ENCODE peak calls at places on chromosomes 7 and 10, in seven cellular contexts. H is stomach, A is upper lobe of left lung, E is ovary, M is A549, D is sigmoid colon, C is HepG2. Y is an unnamed sample. For H3K4me1, the result is how much of the 10 kb centered on the place peaks cover.

GRCh38 chr10:86027346-86027745 is 339.2 kb downstream of the GRID1 start:
- DNase-seq in A (no peak), D (no peak), E (no peak), C (no peak), M (no peak), H (no peak), Y (no peak)

GRCh38 chr7:5596046-5596895 is 172.6 kb upstream of the TNRC18 start:
- DNase-seq in D (peak), C (no peak), H (peak), E (peak), M (peak), A (peak), Y (peak)

GRCh38 chr7:44537442-44537841 is 3.7 kb downstream of the NPC1L1 start:
- DNase-seq in D (no peak), E (no peak), A (no peak), C (no peak), M (no peak), H (no peak), Y (no peak)

GRCh38 chr10:17847586-17848296 is 38.6 kb downstream of the MRC1 start:
- DNase-seq in C (no peak), E (no peak), A (peak), M (no peak), D (no peak), H (no peak), Y (no peak)

GRCh38 chr7:23093111-23093510 is 12.5 kb upstream of the KLHL7 start:
- DNase-seq in M (no peak), D (no peak), E (no peak), A (no peak), C (no peak), H (no peak), Y (no peak)

GRCh38 chr7:129530881-129531391 is 28.6 kb downstream of the SMKR1 start:
- DNase-seq in E (no peak), H (no peak), A (no peak), M (peak), C (peak), D (no peak), Y (no peak)

GRCh38 chr7:88929719-88930118 is 134.2 kb upstream of the TEX47 start:
- DNase-seq in E (no peak), M (no peak), C (no peak), D (no peak), H (no peak), A (no peak), Y (no peak)

GRCh38 chr7:55026867-55027490 is 8.2 kb downstream of the EGFR start:
- DNase-seq in D (no peak), A (peak), H (no peak), E (no peak), M (no peak), C (no peak), Y (no peak)

GRCh38 chr10:7944537-7944936 is 110.0 kb upstream of the GATA3 start:
- DNase-seq in C (no peak), M (no peak), A (no peak), E (no peak), D (no peak), H (no peak), Y (no peak)

GRCh38 chr10:12193193-12193592 is 2.5 kb downstream of the NUDT5 start:
- DNase-seq in C (no peak), A (no peak), E (no peak), M (no peak), D (no peak), H (no peak), Y (no peak)

GRCh38 chr10:74008212-74008731 is 10.4 kb downstream of the VCL start:
- DNase-seq in A (no peak), M (no peak), D (no peak), C (no peak), E (no peak), H (no peak), Y (no peak)

GRCh38 chr10:8183241-8183704 is 128.8 kb downstream of the GATA3 start:
- DNase-seq in D (no peak), H (no peak), E (no peak), C (no peak), A (no peak), M (no peak), Y (no peak)

GRCh38 chr7:25481891-25482290 is 253.6 kb upstream of the NPVF start:
- DNase-seq in A (no peak), C (no peak), H (no peak), E (no peak), M (no peak), D (no peak), Y (no peak)

GRCh38 chr10:72935358-72935757 is 19.2 kb downstream of the PLA2G12B start:
- DNase-seq in M (no peak), D (no peak), C (no peak), E (no peak), H (no peak), A (no peak), Y (no peak)

GRCh38 chr10:32376027-32376426 is 29.1 kb upstream of the EPC1 start:
- DNase-seq in H (no peak), E (no peak), A (no peak), M (no peak), C (no peak), D (no peak), Y (no peak)
- H3K4me1 ChIP-seq in H (under half), E (under half), A (under half), M (half or more), C (under half), D (under half), Y (under half)

DNA sequence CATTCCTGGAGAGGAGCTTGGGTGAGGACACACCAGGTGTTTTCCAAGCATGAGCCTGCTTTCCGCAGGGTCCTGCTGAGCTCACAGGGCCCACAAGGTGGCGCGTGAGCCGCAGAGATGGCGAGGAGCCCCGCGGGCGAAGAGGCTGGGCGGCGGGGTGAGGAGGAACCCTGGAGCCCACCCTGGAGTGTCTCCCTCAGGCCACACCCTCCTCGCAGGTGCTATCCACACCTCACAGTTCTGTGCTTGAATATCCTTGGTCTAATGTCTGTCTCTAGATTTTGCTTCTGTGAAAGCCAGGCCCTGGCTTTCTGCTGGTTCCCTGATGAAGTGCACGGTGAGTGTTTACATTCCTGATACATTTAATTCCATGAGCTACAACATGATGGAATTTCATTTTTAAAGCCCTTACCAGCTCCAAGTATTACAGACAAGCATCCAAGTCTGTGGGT is 433.6 kb downstream of the ACTR3B start:
- DNase-seq in H (no peak), A (peak), M (peak), D (peak), C (peak), E (no peak), Y (no peak)
- TF ChIP-seq CTCF in H (peak), A (peak), M (peak), D (peak), C (peak), E (no peak), Y (peak)

GRCh38 chr10:63630085-63630927 is 109.1 kb downstream of the REEP3 start:
- DNase-seq in A (peak), C (peak), H (peak), E (peak), M (peak), D (peak), Y (peak)
- TF ChIP-seq EP300 in A (peak), C (no peak), H (peak), E (no peak), M (peak), D (peak), Y (no peak)

DNA sequence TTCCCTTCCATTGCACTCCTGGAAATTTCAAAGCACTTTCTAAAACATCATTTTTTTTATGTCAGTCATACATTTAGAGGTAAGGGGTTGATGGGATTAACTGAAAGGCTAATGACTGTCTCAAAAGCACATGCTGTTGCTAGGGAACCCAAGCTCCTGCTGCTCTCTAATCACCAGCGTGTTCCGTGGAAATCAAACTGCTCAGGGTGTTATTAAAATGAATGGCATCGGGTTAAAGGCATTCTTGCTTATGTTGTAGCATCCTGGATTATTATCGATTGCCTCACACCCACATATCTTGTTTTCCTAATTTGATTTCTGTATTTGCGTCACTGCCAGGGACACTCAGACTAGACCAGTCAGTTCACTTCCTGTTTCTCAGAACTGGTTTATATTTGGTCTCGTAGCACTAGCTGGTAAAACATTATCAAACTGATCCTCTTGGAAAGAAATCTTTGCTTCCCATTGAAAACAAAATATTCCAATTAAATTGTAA is 216.5 kb upstream of the MKLN1 start:
- DNase-seq in A (peak), C (no peak), H (no peak), D (no peak), E (no peak), M (peak), Y (peak)
- H3K4me1 ChIP-seq in A (under half), C (under half), H (under half), D (under half), E (under half), M (under half), Y (under half)

GRCh38 chr7:154744861-154745258 is 258.1 kb downstream of the PAXIP1 start:
- DNase-seq in E (no peak), A (no peak), D (no peak), C (no peak), M (no peak), H (no peak), Y (no peak)

GRCh38 chr7:154743211-154743610 is 259.7 kb downstream of the PAXIP1 start:
- DNase-seq in M (no peak), C (no peak), A (no peak), E (no peak), H (no peak), D (no peak), Y (no peak)

GRCh38 chr7:154741131-154741530 is 261.8 kb downstream of the PAXIP1 start:
- DNase-seq in E (no peak), C (no peak), H (no peak), M (no peak), D (no peak), A (no peak), Y (no peak)

GRCh38 chr7:154746551-154746950 is 256.4 kb downstream of the PAXIP1 start:
- DNase-seq in C (no peak), M (no peak), D (no peak), E (no peak), A (no peak), H (no peak), Y (no peak)

GRCh38 chr7:154744226-154744860 is 258.6 kb downstream of the PAXIP1 start:
- DNase-seq in H (peak), C (no peak), D (no peak), M (peak), A (no peak), E (no peak), Y (no peak)
- TF ChIP-seq CTCF in H (peak), C (peak), D (peak), M (peak), A (peak), E (no peak), Y (peak)

Y was measured in tibial nerve.